ENCODE peak calls at places on chromosome 10, in six cellular contexts. One of them, this sample, is unnamed. For H3K27me3, the result is how much of the 10 kb centered on the place peaks cover.

GRCh38 chr10:21726601-21727295 is 192.7 kb downstream of the MLLT10 start:
- DNase-seq in CD8-positive, alpha-beta memory T cell: no peak
- DNase-seq in lower lobe of right lung: no peak
- DNase-seq in lung: no peak
- DNase-seq in adrenal gland: no peak
- DNase-seq in mesendoderm: peak
- DNase-seq in this sample: peak

GRCh38 chr10:66928791-66929190 is 3.0 kb downstream of the LRRTM3 start:
- DNase-seq in lower lobe of right lung: no peak
- DNase-seq in adrenal gland: no peak
- DNase-seq in mesendoderm: no peak
- DNase-seq in CD8-positive, alpha-beta memory T cell: no peak
- DNase-seq in lung: no peak
- DNase-seq in this sample: no peak

GRCh38 chr10:94992811-94993210 is 54.4 kb downstream of the CYP2C9 start:
- DNase-seq in lower lobe of right lung: no peak
- DNase-seq in adrenal gland: no peak
- DNase-seq in CD8-positive, alpha-beta memory T cell: no peak
- DNase-seq in lung: no peak
- DNase-seq in mesendoderm: peak
- DNase-seq in this sample: no peak

GRCh38 chr10:5873515-5873995 is 16.1 kb downstream of the ANKRD16 start:
- DNase-seq in mesendoderm: peak
- DNase-seq in CD8-positive, alpha-beta memory T cell: peak
- DNase-seq in lung: peak
- DNase-seq in lower lobe of right lung: no peak
- DNase-seq in adrenal gland: peak
- DNase-seq in this sample: peak

GRCh38 chr10:88457680-88458079 is 125.4 kb downstream of the RNLS start:
- DNase-seq in lower lobe of right lung: no peak
- DNase-seq in lung: no peak
- DNase-seq in adrenal gland: no peak
- DNase-seq in CD8-positive, alpha-beta memory T cell: no peak
- DNase-seq in mesendoderm: peak
- DNase-seq in this sample: no peak

GRCh38 chr10:114142018-114142417 is 32.0 kb downstream of the CCDC186 start:
- DNase-seq in adrenal gland: no peak
- DNase-seq in mesendoderm: no peak
- DNase-seq in lower lobe of right lung: no peak
- DNase-seq in lung: no peak
- DNase-seq in CD8-positive, alpha-beta memory T cell: no peak
- DNase-seq in this sample: no peak

GRCh38 chr10:14580933-14581332 is 193.8 kb downstream of the FAM107B start:
- DNase-seq in lung: no peak
- DNase-seq in mesendoderm: no peak
- DNase-seq in CD8-positive, alpha-beta memory T cell: no peak
- DNase-seq in lower lobe of right lung: no peak
- DNase-seq in adrenal gland: no peak
- DNase-seq in this sample: no peak

GRCh38 chr10:80598084-80598798 is 60.5 kb downstream of the SH2D4B start:
- DNase-seq in adrenal gland: no peak
- DNase-seq in lung: no peak
- DNase-seq in CD8-positive, alpha-beta memory T cell: no peak
- DNase-seq in lower lobe of right lung: no peak
- DNase-seq in mesendoderm: no peak
- DNase-seq in this sample: no peak

GRCh38 chr10:50614444-50615137 is 9.2 kb downstream of the SGMS1 start:
- DNase-seq in CD8-positive, alpha-beta memory T cell: no peak
- DNase-seq in adrenal gland: no peak
- DNase-seq in lung: no peak
- DNase-seq in mesendoderm: peak
- DNase-seq in lower lobe of right lung: no peak
- DNase-seq in this sample: peak

GRCh38 chr10:61902448-61903183 is 1.1 kb downstream of the ARID5B start:
- DNase-seq in mesendoderm: peak
- DNase-seq in CD8-positive, alpha-beta memory T cell: peak
- DNase-seq in lung: peak
- DNase-seq in adrenal gland: peak
- DNase-seq in lower lobe of right lung: peak
- DNase-seq in this sample: peak

GRCh38 chr10:78972160-78972946 is 96.4 kb upstream of the ZMIZ1 start:
- DNase-seq in lower lobe of right lung: peak
- DNase-seq in mesendoderm: peak
- DNase-seq in CD8-positive, alpha-beta memory T cell: no peak
- DNase-seq in lung: peak
- DNase-seq in adrenal gland: peak
- DNase-seq in this sample: no peak

GRCh38 chr10:10471758-10472157 is 545.9 kb upstream of the CELF2 start:
- DNase-seq in lung: no peak
- DNase-seq in mesendoderm: no peak
- DNase-seq in adrenal gland: no peak
- DNase-seq in lower lobe of right lung: no peak
- DNase-seq in CD8-positive, alpha-beta memory T cell: no peak
- DNase-seq in this sample: no peak

GRCh38 chr10:122307669-122308486 is 36.8 kb downstream of the BTBD16 start:
- DNase-seq in lung: peak
- DNase-seq in CD8-positive, alpha-beta memory T cell: no peak
- DNase-seq in lower lobe of right lung: no peak
- DNase-seq in adrenal gland: peak
- DNase-seq in mesendoderm: peak
- DNase-seq in this sample: peak

GRCh38 chr10:108556176-108556575 is 1367.1 kb downstream of the XPNPEP1 start:
- DNase-seq in CD8-positive, alpha-beta memory T cell: no peak
- DNase-seq in lung: no peak
- DNase-seq in lower lobe of right lung: no peak
- DNase-seq in adrenal gland: no peak
- DNase-seq in mesendoderm: no peak
- DNase-seq in this sample: no peak

GRCh38 chr10:121591186-121591585 is 7.1 kb downstream of the FGFR2 start:
- DNase-seq in CD8-positive, alpha-beta memory T cell: no peak
- DNase-seq in lung: no peak
- DNase-seq in mesendoderm: no peak
- DNase-seq in lower lobe of right lung: no peak
- DNase-seq in adrenal gland: no peak
- DNase-seq in this sample: no peak

GRCh38 chr10:108052981-108053380 is 888.5 kb upstream of the SORCS1 start:
- DNase-seq in adrenal gland: no peak
- DNase-seq in CD8-positive, alpha-beta memory T cell: no peak
- DNase-seq in lung: no peak
- DNase-seq in lower lobe of right lung: no peak
- DNase-seq in mesendoderm: no peak
- DNase-seq in this sample: peak

GRCh38 chr10:132940791-132941465 is 1.4 kb downstream of the CFAP46 start:
- DNase-seq in CD8-positive, alpha-beta memory T cell: no peak
- DNase-seq in lung: no peak
- DNase-seq in adrenal gland: no peak
- DNase-seq in lower lobe of right lung: peak
- DNase-seq in mesendoderm: no peak
- DNase-seq in this sample: no peak

GRCh38 chr10:132942740-132943554 is 577 bp upstream of the CFAP46 start:
- DNase-seq in mesendoderm: peak
- DNase-seq in lung: no peak
- DNase-seq in lower lobe of right lung: no peak
- DNase-seq in adrenal gland: no peak
- DNase-seq in CD8-positive, alpha-beta memory T cell: no peak
- DNase-seq in this sample: no peak

GRCh38 chr10:132943555-132944404 is 1.4 kb upstream of the CFAP46 start:
- DNase-seq in CD8-positive, alpha-beta memory T cell: no peak
- DNase-seq in adrenal gland: no peak
- DNase-seq in lung: no peak
- DNase-seq in mesendoderm: no peak
- DNase-seq in lower lobe of right lung: no peak
- DNase-seq in this sample: no peak

GRCh38 chr10:132941640-132942051 is 724 bp downstream of the CFAP46 start:
- DNase-seq in lung: no peak
- DNase-seq in mesendoderm: no peak
- DNase-seq in CD8-positive, alpha-beta memory T cell: no peak
- DNase-seq in lower lobe of right lung: no peak
- DNase-seq in adrenal gland: no peak
- DNase-seq in this sample: no peak

GRCh38 chr10:132942101-132942739 is at the start of gene CFAP46:
- DNase-seq in lung: peak
- DNase-seq in lower lobe of right lung: no peak
- DNase-seq in CD8-positive, alpha-beta memory T cell: no peak
- DNase-seq in adrenal gland: peak
- DNase-seq in mesendoderm: peak
- DNase-seq in this sample: no peak
- H3K4me3 ChIP-seq in lung: no peak
- H3K4me3 ChIP-seq in lower lobe of right lung: peak
- H3K4me3 ChIP-seq in CD8-positive, alpha-beta memory T cell: no peak
- H3K4me3 ChIP-seq in adrenal gland: no peak
- H3K4me3 ChIP-seq in mesendoderm: no peak
- H3K4me3 ChIP-seq in this sample: peak

GRCh38 chr10:101229275-101230184 is at the start of gene LBX1:
- DNase-seq in mesendoderm: no peak
- DNase-seq in CD8-positive, alpha-beta memory T cell: no peak
- DNase-seq in lower lobe of right lung: no peak
- DNase-seq in lung: no peak
- DNase-seq in adrenal gland: no peak
- DNase-seq in this sample: no peak

GRCh38 chr10:101226888-101227736 is 2.2 kb downstream of the LBX1 start:
- DNase-seq in adrenal gland: no peak
- DNase-seq in CD8-positive, alpha-beta memory T cell: no peak
- DNase-seq in mesendoderm: no peak
- DNase-seq in lower lobe of right lung: no peak
- DNase-seq in lung: no peak
- DNase-seq in this sample: no peak

GRCh38 chr10:101226506-101226887 is 2.8 kb downstream of the LBX1 start:
- DNase-seq in lower lobe of right lung: no peak
- DNase-seq in lung: no peak
- DNase-seq in CD8-positive, alpha-beta memory T cell: no peak
- DNase-seq in mesendoderm: no peak
- DNase-seq in adrenal gland: no peak
- DNase-seq in this sample: no peak

GRCh38 chr10:101228682-101229274 is 485 bp downstream of the LBX1 start:
- DNase-seq in mesendoderm: no peak
- DNase-seq in CD8-positive, alpha-beta memory T cell: no peak
- DNase-seq in lower lobe of right lung: no peak
- DNase-seq in adrenal gland: no peak
- DNase-seq in lung: no peak
- DNase-seq in this sample: no peak

DNA sequence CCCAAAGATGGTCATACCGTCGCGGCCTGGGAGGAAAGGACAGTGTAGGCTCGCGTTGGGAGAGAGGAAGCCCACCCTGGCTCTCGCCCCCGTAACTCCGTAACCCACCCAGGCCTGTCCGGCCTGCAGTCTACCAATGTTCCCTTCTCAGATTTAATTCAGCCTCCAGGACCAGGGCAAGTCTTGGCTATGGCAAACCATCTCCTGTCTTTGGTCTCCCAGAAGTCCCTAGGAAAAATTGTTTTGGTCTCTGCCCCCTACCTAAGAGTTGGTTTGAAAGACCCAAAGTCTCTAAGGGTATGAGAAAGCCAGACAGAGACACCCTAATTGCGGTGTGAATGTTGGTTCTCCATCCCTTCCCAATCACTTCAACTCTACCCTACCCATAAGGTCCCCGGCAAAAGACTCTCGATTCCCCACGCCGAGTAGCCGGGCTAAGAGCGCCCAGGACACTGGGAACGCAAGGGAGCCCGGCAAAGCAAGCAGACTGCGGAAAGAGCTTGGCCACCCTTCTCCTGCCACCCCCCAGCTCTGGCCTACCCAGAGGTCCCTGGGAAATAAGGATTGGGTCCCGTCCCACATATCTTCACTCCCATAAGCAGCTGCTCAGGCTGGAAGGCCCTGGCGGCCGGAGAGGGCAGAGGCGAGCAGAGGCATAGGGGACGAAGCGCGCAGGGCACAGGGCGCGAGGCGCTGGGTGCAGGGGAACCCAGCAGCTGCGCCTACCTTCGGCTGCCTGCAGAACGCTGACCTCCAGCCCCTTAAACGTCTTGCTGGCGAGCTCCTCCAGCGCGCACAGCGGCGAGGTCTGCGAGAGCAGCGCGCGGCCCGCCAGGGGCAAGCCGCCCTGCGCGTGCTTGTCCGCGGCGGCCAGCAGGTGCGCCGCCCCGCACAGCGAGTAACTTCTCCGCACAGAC is 1.2 kb downstream of the LBX1 start:
- DNase-seq in mesendoderm: peak
- DNase-seq in lung: no peak
- DNase-seq in lower lobe of right lung: no peak
- DNase-seq in adrenal gland: no peak
- DNase-seq in CD8-positive, alpha-beta memory T cell: no peak
- DNase-seq in this sample: no peak
- H3K27me3 ChIP-seq in mesendoderm: half or more
- H3K27me3 ChIP-seq in lung: under half
- H3K27me3 ChIP-seq in lower lobe of right lung: half or more
- H3K27me3 ChIP-seq in adrenal gland: half or more
- H3K27me3 ChIP-seq in CD8-positive, alpha-beta memory T cell: half or more
- H3K27me3 ChIP-seq in this sample: half or more

GRCh38 chr10:45461034-45461433 is 87.0 kb downstream of the ALOX5 start:
- DNase-seq in lung: no peak
- DNase-seq in adrenal gland: no peak
- DNase-seq in CD8-positive, alpha-beta memory T cell: no peak
- DNase-seq in lower lobe of right lung: no peak
- DNase-seq in mesendoderm: no peak
- DNase-seq in this sample: no peak
- H3K4me3 ChIP-seq in lung: no peak
- H3K4me3 ChIP-seq in adrenal gland: no peak
- H3K4me3 ChIP-seq in CD8-positive, alpha-beta memory T cell: no peak
- H3K4me3 ChIP-seq in lower lobe of right lung: no peak
- H3K4me3 ChIP-seq in mesendoderm: no peak
- H3K4me3 ChIP-seq in this sample: no peak

GRCh38 chr10:97903128-97904025 is 53.7 kb downstream of the GOLGA7B start:
- DNase-seq in lower lobe of right lung: peak
- DNase-seq in CD8-positive, alpha-beta memory T cell: no peak
- DNase-seq in adrenal gland: no peak
- DNase-seq in mesendoderm: no peak
- DNase-seq in lung: no peak
- DNase-seq in this sample: no peak

GRCh38 chr10:97904026-97904410 is 54.4 kb downstream of the GOLGA7B start:
- DNase-seq in CD8-positive, alpha-beta memory T cell: no peak
- DNase-seq in lower lobe of right lung: no peak
- DNase-seq in mesendoderm: no peak
- DNase-seq in lung: no peak
- DNase-seq in adrenal gland: no peak
- DNase-seq in this sample: no peak

GRCh38 chr10:97907211-97907610 is 57.6 kb downstream of the GOLGA7B start:
- DNase-seq in adrenal gland: no peak
- DNase-seq in lower lobe of right lung: no peak
- DNase-seq in mesendoderm: no peak
- DNase-seq in CD8-positive, alpha-beta memory T cell: no peak
- DNase-seq in lung: no peak
- DNase-seq in this sample: no peak

GRCh38 chr10:97904576-97904975 is 54.9 kb downstream of the GOLGA7B start:
- DNase-seq in lung: no peak
- DNase-seq in mesendoderm: no peak
- DNase-seq in lower lobe of right lung: no peak
- DNase-seq in CD8-positive, alpha-beta memory T cell: no peak
- DNase-seq in adrenal gland: no peak
- DNase-seq in this sample: no peak

DNA sequence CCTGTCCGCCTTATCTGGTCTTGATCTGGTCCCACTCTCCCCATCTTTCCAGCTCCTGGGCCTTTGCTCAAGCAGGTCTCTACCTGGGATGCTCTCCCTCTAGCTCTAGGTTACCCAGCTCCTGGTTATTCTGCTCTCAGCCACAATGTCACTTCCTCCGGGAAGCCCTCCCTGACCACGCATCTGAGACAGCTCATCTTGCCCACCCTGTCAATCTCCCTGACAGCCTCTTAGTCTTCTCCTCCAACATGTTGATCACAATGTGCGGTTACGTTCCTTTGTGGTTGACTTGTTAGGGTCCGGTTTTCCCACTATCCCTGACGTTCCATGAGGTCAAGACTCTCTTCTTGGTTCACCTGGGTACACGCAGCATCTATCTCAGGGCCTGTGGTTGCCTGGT is 55.6 kb downstream of the GOLGA7B start:
- DNase-seq in mesendoderm: no peak
- DNase-seq in lung: no peak
- DNase-seq in adrenal gland: no peak
- DNase-seq in CD8-positive, alpha-beta memory T cell: no peak
- DNase-seq in lower lobe of right lung: no peak
- DNase-seq in this sample: no peak
- H3K27me3 ChIP-seq in mesendoderm: under half
- H3K27me3 ChIP-seq in lung: under half
- H3K27me3 ChIP-seq in adrenal gland: under half
- H3K27me3 ChIP-seq in CD8-positive, alpha-beta memory T cell: under half
- H3K27me3 ChIP-seq in lower lobe of right lung: under half
- H3K27me3 ChIP-seq in this sample: under half